ENCODE peak calls at places on chromosomes 2 and 18, in seven cellular contexts. V, L, O, F, U, D and B are unnamed samples.

GRCh38 chr2:84849271-84849952 is 31.5 kb downstream of the TRABD2A start:
- DNase-seq in V (no peak), L (no peak), O (no peak), F (no peak), U (peak), D (peak), B (no peak)

GRCh38 chr2:175786705-175787104 is 215.4 kb downstream of the LNPK start:
- DNase-seq in V (no peak), L (no peak), O (no peak), F (no peak), U (no peak), D (no peak), B (no peak)

GRCh38 chr2:239835056-239835455 is 190.1 kb downstream of the NDUFA10 start:
- DNase-seq in V (no peak), L (no peak), O (no peak), F (no peak), U (no peak), D (no peak), B (no peak)

GRCh38 chr18:58977223-58977622 is 112.5 kb downstream of the ZNF532 start:
- DNase-seq in V (no peak), L (no peak), O (no peak), F (no peak), U (peak), D (no peak), B (no peak)

GRCh38 chr18:35026407-35027061 is 14.7 kb upstream of the MAPRE2 start:
- DNase-seq in V (no peak), L (no peak), O (no peak), F (no peak), U (peak), D (no peak), B (peak)

GRCh38 chr2:216352653-216353270 is 19.5 kb downstream of the MARCHF4 start:
- DNase-seq in V (no peak), L (no peak), O (no peak), F (no peak), U (no peak), D (no peak), B (no peak)

GRCh38 chr2:41207578-41207977 is 755.7 kb upstream of the SLC8A1 start:
- DNase-seq in V (no peak), L (no peak), O (no peak), F (no peak), U (no peak), D (no peak), B (no peak)

GRCh38 chr2:100817388-100817985 is 2.5 kb upstream of the NPAS2 start:
- DNase-seq in V (no peak), L (no peak), O (no peak), F (peak), U (no peak), D (no peak), B (no peak)

GRCh38 chr2:111710085-111710484 is 173.9 kb downstream of the ANAPC1 start:
- DNase-seq in V (no peak), L (no peak), O (no peak), F (no peak), U (no peak), D (no peak), B (no peak)

GRCh38 chr2:27805180-27805579 is 33.7 kb downstream of the MRPL33 start:
- DNase-seq in V (no peak), L (no peak), O (no peak), F (no peak), U (no peak), D (no peak), B (no peak)

GRCh38 chr18:25223211-25223610 is 128.8 kb downstream of the ZNF521 start:
- DNase-seq in V (no peak), L (no peak), O (no peak), F (no peak), U (peak), D (no peak), B (no peak)

GRCh38 chr2:143455317-143455716 is 326.1 kb downstream of the ARHGAP15 start:
- DNase-seq in V (no peak), L (no peak), O (no peak), F (no peak), U (no peak), D (no peak), B (no peak)

GRCh38 chr2:181776336-181776735 is 96.0 kb upstream of the NEUROD1 start:
- DNase-seq in V (no peak), L (no peak), O (no peak), F (no peak), U (no peak), D (no peak), B (no peak)

GRCh38 chr2:113878743-113879142 is 11.1 kb upstream of the ACTR3 start:
- DNase-seq in V (no peak), L (no peak), O (no peak), F (no peak), U (no peak), D (no peak), B (no peak)

GRCh38 chr2:112942654-112943002 is 31.7 kb downstream of the IL37 start:
- DNase-seq in V (peak), L (no peak), O (peak), F (no peak), U (no peak), D (no peak), B (no peak)

GRCh38 chr18:22191986-22192385 is 22.6 kb downstream of the GATA6 start:
- DNase-seq in V (no peak), L (no peak), O (no peak), F (no peak), U (peak), D (no peak), B (no peak)

GRCh38 chr2:119728421-119728820 is 31.3 kb upstream of the PTPN4 start:
- DNase-seq in V (no peak), L (no peak), O (no peak), F (no peak), U (no peak), D (no peak), B (no peak)

GRCh38 chr18:79629606-79630005 is 50.0 kb upstream of the CTDP1 start:
- DNase-seq in V (no peak), L (no peak), O (no peak), F (no peak), U (peak), D (no peak), B (no peak)

GRCh38 chr2:224956706-224957105 is 85.6 kb downstream of the DOCK10 start:
- DNase-seq in V (no peak), L (no peak), O (no peak), F (no peak), U (no peak), D (no peak), B (no peak)

GRCh38 chr2:177518754-177519153 is 126.2 kb downstream of the AGPS start:
- DNase-seq in V (no peak), L (no peak), O (no peak), F (no peak), U (no peak), D (no peak), B (no peak)